ENCODE peak calls at places on chromosomes 13 and 19, in four cellular contexts. J is T-helper 9 cell, L is uterus, Y is renal cortical epithelial cell. T is an unnamed sample.

GRCh38 chr13:75151081-75151643 is 330.8 kb downstream of the TBC1D4 start:
- DNase-seq in L (no peak), Y (peak), J (no peak), T (no peak)

GRCh38 chr19:34998777-34999497 is 1.2 kb upstream of the GRAMD1A start:
- DNase-seq in L (no peak), J (no peak), Y (no peak), T (no peak)

GRCh38 chr13:82002693-82003092 is 1661.8 kb upstream of the SPRY2 start:
- DNase-seq in Y (no peak), J (no peak), L (no peak), T (no peak)

GRCh38 chr19:35141627-35142401 is 1.2 kb upstream of the FXYD7 start:
- DNase-seq in Y (no peak), L (no peak), J (no peak), T (peak)

GRCh38 chr13:44140146-44140545 is 233.5 kb upstream of the SERP2 start:
- DNase-seq in Y (no peak), J (no peak), L (no peak), T (no peak)

GRCh38 chr19:17101686-17102628 is 26.4 kb downstream of the MYO9B start:
- DNase-seq in L (no peak), J (no peak), Y (no peak), T (peak)

GRCh38 chr19:2050991-2051770 is at the start of gene MKNK2:
- DNase-seq in L (peak), J (peak), Y (no peak), T (peak)

GRCh38 chr19:45471866-45472556 is 4.2 kb downstream of the FOSB start:
- DNase-seq in L (no peak), J (no peak), Y (no peak), T (no peak)

GRCh38 chr19:16244091-16244490 is 46.4 kb downstream of the AP1M1 start:
- DNase-seq in J (no peak), Y (peak), L (no peak), T (no peak)

GRCh38 chr13:51981355-51981754 is 29.9 kb downstream of the ATP7B start:
- DNase-seq in Y (no peak), J (no peak), L (no peak), T (no peak)

GRCh38 chr19:3358392-3358918 is 7.9 kb upstream of the NFIC start:
- DNase-seq in J (no peak), Y (no peak), L (no peak), T (no peak)

GRCh38 chr13:106532111-106532929 is 3.1 kb downstream of the EFNB2 start:
- DNase-seq in L (peak), J (no peak), Y (no peak), T (peak)

GRCh38 chr19:16355293-16356043 is 30.8 kb downstream of the KLF2 start:
- DNase-seq in L (peak), Y (no peak), J (no peak), T (no peak)

GRCh38 chr19:48501961-48502719 is 9.5 kb downstream of the LMTK3 start:
- DNase-seq in L (peak), J (peak), Y (peak), T (peak)

GRCh38 chr19:44905437-44906160 is at the start of gene APOE:
- DNase-seq in J (no peak), L (no peak), Y (no peak), T (peak)

GRCh38 chr13:77919351-77920294 is 992 bp upstream of the EDNRB start:
- DNase-seq in Y (no peak), J (no peak), L (peak), T (peak)

T was measured in adrenal gland.